ENCODE peak calls at places on chromosomes 7 and 10, in four cellular contexts. G is lower leg skin, R is upper lobe of right lung, Q is A549. T is an unnamed sample.

GRCh38 chr7:28778781-28779180 is 179.3 kb downstream of the TRIL start:
- DNase-seq in Q (no peak), R (no peak), G (no peak), T (no peak)

GRCh38 chr7:135151162-135151932 is 3.5 kb downstream of the TMEM140 start:
- DNase-seq in G (no peak), Q (no peak), R (no peak), T (no peak)

GRCh38 chr7:44279286-44279685 is 46.1 kb downstream of the CAMK2B start:
- DNase-seq in R (peak; percentile 40), G (no peak), Q (no peak), T (peak; percentile 37)

GRCh38 chr7:816751-817671 is 15.3 kb upstream of the SUN1 start:
- DNase-seq in Q (peak; percentile 29), G (no peak), R (peak; percentile 75), T (peak; percentile 53)

GRCh38 chr10:52999681-53000080 is 227.1 kb upstream of the MBL2 start:
- DNase-seq in G (no peak), Q (no peak), R (no peak), T (no peak)

GRCh38 chr10:113089581-113089980 is 139.5 kb downstream of the TCF7L2 start:
- DNase-seq in G (no peak), Q (no peak), R (no peak), T (no peak)

GRCh38 chr7:96638669-96639068 is 71.0 kb downstream of the SEM1 start:
- DNase-seq in R (no peak), Q (no peak), G (no peak), T (no peak)

GRCh38 chr7:93249749-93250148 is 17.6 kb downstream of the VPS50 start:
- DNase-seq in G (no peak), Q (no peak), R (no peak), T (no peak)

GRCh38 chr10:121205625-121206024 is 354.5 kb downstream of the WDR11 start:
- DNase-seq in R (no peak), G (no peak), Q (no peak), T (no peak)

GRCh38 chr10:13758302-13758701 is 171.5 kb downstream of the PRPF18 start:
- DNase-seq in Q (peak; percentile 26), R (no peak), G (no peak), T (no peak)

GRCh38 chr7:101386558-101387199 is 24.0 kb downstream of the COL26A1 start:
- DNase-seq in R (no peak), Q (no peak), G (no peak), T (no peak)

GRCh38 chr10:15120523-15120922 is 23.4 kb downstream of the RPP38 start:
- DNase-seq in Q (no peak), G (no peak), R (no peak), T (no peak)

GRCh38 chr10:26806557-26806956 is 54.2 kb downstream of the ABI1 start:
- DNase-seq in Q (no peak), R (no peak), G (no peak), T (no peak)

GRCh38 chr7:28984631-28985030 is 26.5 kb upstream of the TRIL start:
- DNase-seq in G (peak; percentile 67), R (no peak), Q (no peak), T (peak; percentile 55)

GRCh38 chr10:111756541-111757061 is 427.0 kb downstream of the GPAM start:
- DNase-seq in Q (peak; percentile 68), G (peak; percentile 21), R (no peak), T (peak; percentile 50)

GRCh38 chr7:134618756-134619530 is 27.7 kb upstream of the BPGM start:
- DNase-seq in G (no peak), R (no peak), Q (no peak), T (no peak)

GRCh38 chr7:37930226-37930948 is 9.9 kb downstream of the EPDR1 start:
- DNase-seq in R (no peak), G (no peak), Q (peak; percentile 29), T (no peak)

GRCh38 chr10:48449501-48450232 is 143.2 kb downstream of the MAPK8 start:
- DNase-seq in G (peak; percentile 12), Q (no peak), R (peak; percentile 53), T (no peak)

GRCh38 chr7:158956805-158957506 is 100.6 kb downstream of the DYNC2I1 start:
- DNase-seq in G (no peak), Q (no peak), R (no peak), T (no peak)
- H3K4me3 ChIP-seq in G (no peak overlapping the region), Q (no peak overlapping the region), R (no peak overlapping the region), T (peak overlapping the region; percentile 50)

GRCh38 chr10:69569144-69569934 is 3.9 kb downstream of the NEUROG3 start:
- DNase-seq in Q (no peak), G (no peak), R (no peak), T (no peak)
- H3K4me3 ChIP-seq in Q (no peak overlapping the region), G (no peak overlapping the region), R (no peak overlapping the region), T (no peak overlapping the region)

DNA sequence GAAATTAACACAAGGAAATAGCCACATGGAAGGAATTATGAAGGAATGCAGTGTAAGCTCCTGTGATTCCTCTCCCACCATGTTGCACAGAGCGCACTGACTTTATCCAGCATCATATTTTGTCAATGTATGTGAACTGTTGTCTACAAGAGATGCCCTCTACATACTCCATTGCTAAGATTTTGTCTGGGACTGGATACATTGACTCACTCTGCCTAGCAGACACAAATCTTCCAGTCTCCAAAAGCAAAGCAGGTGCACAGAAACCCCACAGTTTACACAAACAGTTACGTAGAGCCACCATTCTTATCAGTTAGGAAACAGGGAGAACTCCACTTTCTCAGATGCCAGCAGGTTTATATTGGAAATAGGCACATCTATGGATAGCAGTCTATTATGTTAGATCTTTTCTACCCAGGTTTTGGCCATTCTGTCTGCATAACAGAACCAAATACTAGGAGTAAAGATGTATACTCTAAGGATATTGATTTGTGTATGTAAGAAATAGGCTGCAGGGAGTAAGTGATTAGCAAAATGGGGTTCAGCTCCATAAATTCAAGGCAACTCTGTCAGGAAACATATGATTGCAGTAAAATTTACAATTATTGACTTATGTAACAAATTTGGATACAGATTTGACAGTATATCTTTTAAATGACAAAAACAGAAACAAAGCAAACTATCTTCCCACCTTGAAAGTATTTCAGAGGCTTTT is 1.5 kb downstream of the AKR1C2 start:
- DNase-seq in G (no peak), Q (no peak), R (no peak), T (no peak)
- H3K4me3 ChIP-seq in G (no peak overlapping the region), Q (peak overlapping the region; percentile 81), R (no peak overlapping the region), T (peak overlapping the region; percentile 36)

GRCh38 chr10:117162093-117163021 is 24.3 kb upstream of the VAX1 start:
- DNase-seq in G (no peak), Q (no peak), R (no peak), T (no peak)
- H3K4me3 ChIP-seq in G (no peak overlapping the region), Q (peak overlapping the region; percentile 52), R (no peak overlapping the region), T (peak overlapping the region; percentile 16)

GRCh38 chr10:95290446-95290800 is 380 bp downstream of the PDLIM1 start:
- DNase-seq in Q (no peak), R (no peak), G (no peak), T (no peak)

GRCh38 chr10:95289921-95290421 is 832 bp downstream of the PDLIM1 start:
- DNase-seq in Q (no peak), G (no peak), R (no peak), T (no peak)

GRCh38 chr10:95290801-95291633 is at the start of gene PDLIM1:
- DNase-seq in Q (peak; percentile 72), R (peak; percentile 92), G (peak; percentile 58), T (peak; percentile 59)

GRCh38 chr10:95289003-95289920 is 1.5 kb downstream of the PDLIM1 start:
- DNase-seq in R (no peak), G (no peak), Q (peak; percentile 81), T (no peak)

DNA sequence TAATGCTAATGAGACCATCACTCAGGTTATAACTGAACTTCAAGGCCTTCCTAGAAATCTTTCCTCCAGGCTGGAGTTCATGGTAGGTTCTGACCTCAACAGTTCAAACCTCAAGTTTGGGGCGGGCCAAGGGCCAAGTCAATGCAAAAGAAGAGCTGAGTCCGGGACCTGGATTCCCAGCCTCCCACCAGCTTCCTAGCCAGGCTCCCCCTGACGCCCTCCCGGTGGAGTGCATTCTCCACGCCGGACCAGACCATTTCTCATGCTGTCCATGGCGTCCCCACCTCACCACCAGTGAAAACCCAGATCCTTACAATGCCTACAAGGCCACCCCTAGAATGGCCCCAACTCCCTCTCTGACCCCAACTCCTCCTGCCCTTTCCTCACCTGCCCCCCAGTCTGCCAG is 834 bp upstream of the PDLIM1 start:
- DNase-seq in Q (no peak), G (no peak), R (no peak), T (no peak)
- H3K4me3 ChIP-seq in Q (peak overlapping the region; percentile 91), G (no peak overlapping the region), R (peak overlapping the region; percentile 78), T (no peak overlapping the region)

DNA sequence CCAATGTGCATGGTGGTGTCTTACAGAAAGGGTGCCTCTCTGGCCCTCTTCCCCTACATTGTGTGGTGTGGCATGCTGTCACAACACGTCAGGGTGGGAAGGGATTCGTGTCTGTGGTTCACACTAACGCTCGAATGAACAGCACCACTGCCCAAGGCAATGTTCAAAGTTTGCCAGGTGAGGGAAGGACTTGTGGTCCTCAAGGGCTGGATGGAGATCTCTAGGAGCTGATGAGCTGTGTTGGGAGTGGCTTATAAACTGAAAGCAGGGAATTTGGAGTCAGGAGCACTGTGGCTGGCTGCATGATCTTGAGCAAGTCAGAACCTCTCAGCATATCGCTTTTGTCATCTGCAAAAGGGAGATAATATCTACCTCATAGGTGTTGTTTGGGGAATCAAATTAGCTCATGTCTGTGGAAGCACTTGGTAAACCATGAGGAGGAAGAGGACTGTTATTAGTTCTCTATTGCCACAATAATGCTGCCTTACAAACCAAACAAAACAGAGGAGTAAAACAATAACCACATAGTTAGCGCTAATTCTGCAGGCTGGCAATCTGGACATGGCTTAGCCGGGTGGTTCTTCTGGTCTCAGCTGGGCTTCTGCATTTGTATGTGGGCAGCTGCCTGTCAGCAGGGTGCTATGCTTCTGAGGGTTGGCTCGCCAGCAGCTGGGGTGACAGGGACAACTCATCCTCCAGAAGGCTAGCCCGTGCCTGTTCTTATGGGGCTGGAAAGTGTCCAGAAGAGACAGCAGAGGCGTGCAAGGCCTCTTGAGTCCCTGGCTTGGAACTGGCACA is 22.9 kb upstream of the C10orf105 start:
- DNase-seq in R (no peak), G (no peak), Q (no peak), T (no peak)
- H3K4me3 ChIP-seq in R (no peak overlapping the region), G (no peak overlapping the region), Q (no peak overlapping the region), T (no peak overlapping the region)

GRCh38 chr7:148394582-148394981 is 196.0 kb upstream of the C7orf33 start:
- DNase-seq in Q (no peak), G (no peak), R (no peak), T (no peak)

GRCh38 chr7:148397555-148397954 is 193.0 kb upstream of the C7orf33 start:
- DNase-seq in Q (no peak), G (no peak), R (no peak), T (no peak)

GRCh38 chr7:148397056-148397455 is 193.5 kb upstream of the C7orf33 start:
- DNase-seq in Q (no peak), G (no peak), R (no peak), T (no peak)

GRCh38 chr7:148395990-148396716 is 194.4 kb upstream of the C7orf33 start:
- DNase-seq in G (no peak), Q (peak; percentile 3), R (no peak), T (no peak)

DNA sequence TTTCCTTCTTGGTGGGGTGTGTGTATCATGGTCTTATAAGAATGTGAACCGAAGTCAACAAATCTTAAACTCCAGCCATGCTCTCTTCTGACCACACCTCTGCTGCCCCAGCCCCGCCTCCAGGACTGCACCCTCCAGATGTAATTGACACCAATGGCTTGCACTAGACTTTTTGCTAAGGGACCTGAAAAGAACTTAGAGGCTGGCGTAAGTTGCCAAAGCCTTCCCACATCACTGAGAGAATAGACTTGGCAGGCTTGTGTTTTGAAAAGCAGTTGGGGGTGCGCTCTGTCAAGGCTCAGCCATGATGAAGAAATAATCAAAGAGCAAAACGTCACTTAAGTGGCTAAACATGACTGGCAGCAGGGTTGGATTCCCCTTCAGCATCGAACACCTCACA is 195.3 kb upstream of the C7orf33 start:
- DNase-seq in Q (no peak), G (no peak), R (no peak), T (no peak)
- H3K4me3 ChIP-seq in Q (no peak overlapping the region), G (no peak overlapping the region), R (no peak overlapping the region), T (no peak overlapping the region)